ENCODE peak calls at places on chromosome 15, in six cellular contexts. K, E, A, H, R and C are unnamed samples.

GRCh38 chr15:66566963-66567531 is 1.2 kb upstream of the LCTL start:
- DNase-seq in E (peak; percentile 91), K (peak; percentile 61), A (peak; percentile 70), R (peak; percentile 88), H (no peak), C (peak; percentile 95)

GRCh38 chr15:52670087-52670486 is 9.1 kb downstream of the ATOSA start:
- DNase-seq in H (no peak), E (no peak), R (no peak), A (no peak), K (no peak), C (no peak)

GRCh38 chr15:80804970-80805495 is 25.9 kb downstream of the CEMIP start:
- DNase-seq in H (no peak), A (no peak), K (no peak), E (peak; percentile 34), R (no peak), C (no peak)

GRCh38 chr15:95620934-95621579 is 709.4 kb upstream of the NR2F2 start:
- DNase-seq in E (no peak), A (peak; percentile 65), K (no peak), H (no peak), R (peak; percentile 78), C (no peak)

GRCh38 chr15:83887404-83887803 is 233.5 kb downstream of the ADAMTSL3 start:
- DNase-seq in E (no peak), R (no peak), A (no peak), H (no peak), K (no peak), C (no peak)

GRCh38 chr15:64455951-64456350 is 4.4 kb upstream of the ZNF609 start:
- DNase-seq in A (no peak), K (peak; percentile 62), H (peak; percentile 65), R (no peak), E (no peak), C (peak; percentile 100)

GRCh38 chr15:29064290-29064689 is 178.5 kb downstream of the APBA2 start:
- DNase-seq in E (no peak), R (no peak), H (no peak), K (no peak), A (no peak), C (no peak)

GRCh38 chr15:64857421-64857820 is 15.7 kb downstream of the PLEKHO2 start:
- DNase-seq in E (no peak), K (no peak), H (no peak), R (peak; percentile 77), A (peak; percentile 62), C (no peak)

GRCh38 chr15:95825198-95825597 is 505.3 kb upstream of the NR2F2 start:
- DNase-seq in R (no peak), E (no peak), A (no peak), H (no peak), K (no peak), C (no peak)

GRCh38 chr15:96027501-96027900 is 303.0 kb upstream of the NR2F2 start:
- DNase-seq in R (no peak), A (no peak), K (no peak), H (no peak), E (no peak), C (no peak)

GRCh38 chr15:25658560-25658959 is 204.6 kb downstream of the ATP10A start:
- DNase-seq in K (no peak), E (no peak), R (no peak), H (no peak), A (no peak), C (no peak)

GRCh38 chr15:55902975-55903374 is 90.4 kb downstream of the NEDD4 start:
- DNase-seq in A (no peak), R (no peak), H (no peak), K (no peak), E (no peak), C (no peak)

GRCh38 chr15:39312984-39313383 is 267.9 kb upstream of the THBS1 start:
- DNase-seq in E (peak; percentile 31), R (no peak), H (no peak), K (no peak), A (peak; percentile 42), C (peak; percentile 9)

GRCh38 chr15:52080031-52080430 is 32.5 kb downstream of the BCL2L10 start:
- DNase-seq in A (no peak), H (no peak), K (no peak), E (no peak), R (no peak), C (no peak)

GRCh38 chr15:40038267-40038653 is 721 bp downstream of the SRP14 start:
- DNase-seq in R (peak; percentile 68), E (no peak), A (peak; percentile 29), H (no peak), K (no peak), C (no peak)

GRCh38 chr15:64046347-64047153 is at the start of gene DAPK2:
- DNase-seq in H (peak; percentile 78), A (peak; percentile 47), K (peak; percentile 85), E (peak; percentile 98), R (peak; percentile 89), C (peak; percentile 80)

GRCh38 chr15:74234598-74234875 is 1.6 kb upstream of the CCDC33 start:
- DNase-seq in R (no peak), E (no peak), H (no peak), A (no peak), K (no peak), C (no peak)

GRCh38 chr15:56923174-56923579 is 4.7 kb downstream of the TCF12 start:
- DNase-seq in E (no peak), R (no peak), H (no peak), K (no peak), A (no peak), C (no peak)

GRCh38 chr15:81829918-81830317 is 215.9 kb downstream of the MEX3B start:
- DNase-seq in E (no peak), H (no peak), K (no peak), R (no peak), A (no peak), C (no peak)

GRCh38 chr15:62497356-62497755 is 332.3 kb upstream of the C2CD4B start:
- DNase-seq in H (no peak), K (no peak), A (peak; percentile 44), E (no peak), R (no peak), C (no peak)

GRCh38 chr15:39124155-39124924 is 456.5 kb upstream of the THBS1 start:
- DNase-seq in H (no peak), K (no peak), E (no peak), R (no peak), A (peak; percentile 75), C (no peak)

GRCh38 chr15:63948436-63948835 is 97.8 kb downstream of the DAPK2 start:
- DNase-seq in K (no peak), R (no peak), H (no peak), E (no peak), A (no peak), C (no peak)

GRCh38 chr15:95826388-95826781 is 504.1 kb upstream of the NR2F2 start:
- DNase-seq in R (no peak), A (no peak), H (no peak), E (no peak), K (no peak), C (no peak)

GRCh38 chr15:85753791-85754452 is 40.8 kb downstream of the KLHL25 start:
- DNase-seq in R (no peak), E (peak; percentile 27), A (no peak), H (peak; percentile 60), K (no peak), C (peak; percentile 6)

GRCh38 chr15:85047271-85047948 is 65.8 kb downstream of the PDE8A start:
- DNase-seq in R (peak; percentile 88), K (peak; percentile 56), H (no peak), A (peak; percentile 90), E (no peak), C (no peak)

GRCh38 chr15:78508272-78508671 is 895 bp downstream of the HYKK start:
- DNase-seq in R (no peak), K (no peak), A (no peak), E (no peak), H (no peak), C (no peak)
- H3K4me3 ChIP-seq in R (peak overlapping the region; percentile 90), K (peak overlapping the region; percentile 85), A (peak overlapping the region; percentile 69), E (peak overlapping the region; percentile 86), H (peak overlapping the region; percentile 83), C (peak overlapping the region; percentile 72)

DNA sequence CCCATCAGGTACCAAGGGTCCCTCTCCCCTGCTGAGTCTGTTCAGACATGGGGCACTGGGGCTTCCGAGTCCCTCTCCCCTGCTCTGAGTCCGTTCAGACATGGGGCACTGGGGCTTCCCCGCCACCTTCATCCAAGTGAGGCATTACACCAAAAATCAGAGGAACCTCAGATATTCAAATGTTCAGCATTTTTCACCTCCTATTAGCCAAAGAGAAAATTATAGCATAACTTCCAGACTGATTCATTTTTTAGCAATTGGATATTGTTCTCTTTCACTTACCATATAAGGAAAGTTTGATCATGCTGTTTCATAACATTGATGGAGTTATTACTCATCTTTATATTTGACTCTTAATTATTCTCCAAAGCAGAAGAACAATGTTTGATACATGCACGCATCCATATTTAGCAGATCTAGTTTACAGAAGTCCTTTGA is 213.9 kb downstream of the MTHFS start:
- DNase-seq in K (no peak), E (no peak), R (peak; percentile 62), A (peak; percentile 54), H (no peak), C (no peak)
- H3K4me3 ChIP-seq in K (no peak overlapping the region), E (no peak overlapping the region), R (peak overlapping the region; percentile 67), A (no peak overlapping the region), H (no peak overlapping the region), C (no peak overlapping the region)

GRCh38 chr15:59886476-59886875 is 117.6 kb upstream of the FOXB1 start:
- DNase-seq in R (no peak), K (no peak), H (no peak), E (no peak), A (no peak), C (no peak)

GRCh38 chr15:59887211-59887610 is 116.9 kb upstream of the FOXB1 start:
- DNase-seq in E (no peak), A (no peak), R (no peak), H (no peak), K (no peak), C (no peak)

DNA sequence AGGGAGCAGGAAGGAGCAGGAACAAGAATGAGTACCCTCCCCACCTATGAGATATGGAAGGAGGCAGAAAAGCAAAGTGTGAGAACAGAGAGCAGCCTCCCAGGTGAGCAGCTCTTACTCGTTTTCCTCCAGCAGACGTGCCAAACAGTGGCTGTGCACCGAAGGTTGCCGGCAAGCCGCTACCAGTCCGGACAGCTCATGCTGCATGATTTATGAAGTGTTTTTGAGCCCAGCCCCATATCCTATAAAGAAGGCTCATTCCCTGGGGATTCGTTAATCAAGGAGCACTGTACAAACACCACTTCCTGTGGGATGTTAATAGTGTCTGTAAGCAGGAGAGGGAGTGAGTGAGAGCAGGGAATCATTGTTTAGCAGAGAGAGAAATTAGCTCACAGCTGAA is 118.3 kb upstream of the FOXB1 start:
- DNase-seq in K (no peak), R (no peak), E (no peak), H (no peak), A (peak; percentile 64), C (peak; percentile 60)
- H3K4me3 ChIP-seq in K (no peak overlapping the region), R (no peak overlapping the region), E (no peak overlapping the region), H (no peak overlapping the region), A (no peak overlapping the region), C (no peak overlapping the region)

GRCh38 chr15:67824157-67824899 is 981 bp upstream of the SKOR1 start:
- DNase-seq in K (no peak), E (peak; percentile 77), H (no peak), R (no peak), A (no peak), C (no peak)

GRCh38 chr15:67824900-67825879 is at the start of gene SKOR1:
- DNase-seq in R (peak; percentile 52), H (peak; percentile 57), E (peak; percentile 95), A (peak; percentile 32), K (no peak), C (peak; percentile 44)

GRCh38 chr15:67821784-67822451 is 3.4 kb upstream of the SKOR1 start:
- DNase-seq in E (peak; percentile 71), K (no peak), H (no peak), R (no peak), A (no peak), C (no peak)

GRCh38 chr15:67822537-67823370 is 2.6 kb upstream of the SKOR1 start:
- DNase-seq in A (no peak), E (peak; percentile 83), H (no peak), K (no peak), R (no peak), C (no peak)

GRCh38 chr15:67823371-67824156 is 1.7 kb upstream of the SKOR1 start:
- DNase-seq in H (no peak), E (peak; percentile 74), A (no peak), K (no peak), R (no peak), C (peak; percentile 41)
- H3K4me3 ChIP-seq in H (no peak overlapping the region), E (no peak overlapping the region), A (no peak overlapping the region), K (peak overlapping the region; percentile 37), R (no peak overlapping the region), C (no peak overlapping the region)